ENCODE peak calls at places on chromosomes 1 and 21, in four cellular contexts. S is left lung, O is Karpas-422, L is psoas muscle. I is an unnamed sample.

GRCh38 chr1:24384251-24385090 is 29.1 kb downstream of the STPG1 start:
- DNase-seq in S (no peak), O (no peak), L (no peak), I (no peak)

GRCh38 chr1:60245371-60245770 is 171.8 kb upstream of the C1orf87 start:
- DNase-seq in O (no peak), S (no peak), L (no peak), I (no peak)

GRCh38 chr1:97145321-97145956 is 423.9 kb downstream of the PTBP2 start:
- DNase-seq in S (no peak), O (no peak), L (no peak), I (no peak)

GRCh38 chr1:94110021-94110761 is 10.8 kb downstream of the ABCA4 start:
- DNase-seq in O (no peak), L (no peak), S (no peak), I (no peak)

GRCh38 chr1:96309783-96310182 is 411.8 kb upstream of the PTBP2 start:
- DNase-seq in L (no peak), O (no peak), S (no peak), I (no peak)

GRCh38 chr1:236451796-236452373 is 57.8 kb downstream of the EDARADD start:
- DNase-seq in L (no peak), S (no peak), O (peak), I (no peak)

GRCh38 chr1:212860713-212861581 is 2.9 kb downstream of the FLVCR1 start:
- DNase-seq in S (no peak), L (no peak), O (no peak), I (no peak)

GRCh38 chr1:85940621-85941306 is 215.8 kb downstream of the COL24A1 start:
- DNase-seq in S (no peak), O (no peak), L (no peak), I (no peak)

GRCh38 chr1:98709906-98710305 is 48.4 kb downstream of the SNX7 start:
- DNase-seq in S (no peak), O (no peak), L (no peak), I (no peak)

GRCh38 chr1:204095248-204095640 is 22.3 kb downstream of the SOX13 start:
- DNase-seq in O (no peak), L (no peak), S (no peak), I (no peak)

GRCh38 chr1:217343907-217344306 is 287.0 kb downstream of the GPATCH2 start:
- DNase-seq in S (no peak), O (no peak), L (no peak), I (no peak)

GRCh38 chr21:45364464-45365185 is 40.3 kb upstream of the COL18A1 start:
- DNase-seq in L (peak), O (no peak), S (no peak), I (no peak)

GRCh38 chr1:153260473-153260979 is 1.0 kb downstream of the LORICRIN start:
- DNase-seq in O (no peak), L (no peak), S (no peak), I (no peak)

GRCh38 chr1:79190074-79190473 is 183.5 kb upstream of the ADGRL4 start:
- DNase-seq in L (no peak), S (no peak), O (no peak), I (no peak)

GRCh38 chr1:117621316-117621715 is 15.5 kb downstream of the TENT5C start:
- DNase-seq in S (no peak), O (no peak), L (no peak), I (peak)

GRCh38 chr1:81512242-81512641 is 288.5 kb upstream of the ADGRL2 start:
- DNase-seq in L (no peak), O (no peak), S (no peak), I (no peak)

GRCh38 chr1:206859082-206859491 is 6.3 kb upstream of the IL20 start:
- DNase-seq in S (no peak), O (no peak), L (no peak), I (no peak)

GRCh38 chr1:23283660-23284602 is 60.2 kb downstream of the HNRNPR start:
- DNase-seq in S (no peak), O (no peak), L (no peak), I (no peak)

GRCh38 chr1:226778657-226779058 is 39.6 kb upstream of the ITPKB start:
- DNase-seq in S (no peak), O (no peak), L (no peak), I (no peak)

GRCh38 chr1:206560021-206560716 is 52.1 kb downstream of the EIF2D start:
- DNase-seq in L (no peak), S (no peak), O (no peak), I (no peak)

GRCh38 chr1:33140153-33141149 is 41.4 kb downstream of the TRIM62 start:
- DNase-seq in O (no peak), L (no peak), S (no peak), I (no peak)

GRCh38 chr1:13661539-13661938 is 38.4 kb upstream of the PRDM2 start:
- DNase-seq in S (no peak), L (no peak), O (no peak), I (no peak)

GRCh38 chr1:100100202-100100601 is 32.5 kb downstream of the SASS6 start:
- DNase-seq in O (no peak), S (no peak), L (no peak), I (no peak)

GRCh38 chr1:98086796-98087195 is 166.0 kb upstream of the DPYD start:
- DNase-seq in S (no peak), L (no peak), O (no peak), I (no peak)

GRCh38 chr1:4395158-4395557 is 259.3 kb upstream of the AJAP1 start:
- DNase-seq in S (no peak), L (no peak), O (no peak), I (no peak)

GRCh38 chr1:153349363-153350340 is 1.0 kb upstream of the PGLYRP4 start:
- DNase-seq in O (peak), L (no peak), S (no peak), I (no peak)

GRCh38 chr1:19809044-19809750 is 5.9 kb downstream of the RNF186 start:
- DNase-seq in L (no peak), S (no peak), O (no peak), I (peak)

GRCh38 chr1:25170439-25170838 is 61.9 kb downstream of the SYF2 start:
- DNase-seq in L (no peak), O (no peak), S (no peak), I (no peak)

DNA sequence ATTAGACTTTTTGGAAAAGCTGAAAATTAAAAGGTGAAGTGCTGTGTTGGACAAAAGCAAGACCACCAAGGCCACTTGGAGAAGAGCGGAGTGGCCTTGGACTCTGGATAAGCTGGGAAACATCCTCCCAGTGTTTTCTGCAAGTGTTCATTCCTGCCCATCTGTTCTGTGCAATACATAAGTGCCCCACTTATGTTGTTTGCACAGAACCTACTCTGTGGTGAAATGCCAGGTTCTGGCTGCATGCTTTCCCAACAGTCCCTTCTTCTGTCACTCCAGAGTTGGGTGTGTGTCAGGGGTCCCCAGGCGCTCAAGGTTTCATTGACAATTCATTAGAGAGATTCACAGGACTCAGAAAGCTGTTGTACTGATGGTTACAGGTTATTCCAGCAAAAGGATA is 30.3 kb downstream of the NHLH2 start:
- DNase-seq in L (no peak), O (no peak), S (no peak), I (no peak)
- H3K27ac ChIP-seq in L (no peak), O (no peak), S (no peak), I (no peak)

DNA sequence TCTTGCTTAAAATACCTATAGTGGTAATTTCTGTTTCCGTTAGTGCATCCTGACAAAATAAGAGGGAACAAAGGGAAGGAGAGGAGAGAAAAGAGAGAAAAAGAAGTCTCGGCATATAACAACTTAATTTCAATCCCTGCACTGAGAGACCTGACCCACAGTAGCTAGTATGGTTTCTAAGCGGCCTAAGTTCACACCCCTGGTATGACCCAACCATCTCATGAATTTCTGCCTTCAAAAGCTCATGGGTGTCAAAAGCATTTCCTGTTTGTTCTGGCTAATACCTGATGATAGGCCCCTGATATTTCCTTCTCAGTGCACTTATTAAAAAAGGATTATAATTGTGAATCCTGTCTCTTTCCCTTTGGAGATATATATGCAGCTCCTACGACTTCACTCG is 32.1 kb upstream of the RGS1 start:
- DNase-seq in O (no peak), L (no peak), S (no peak), I (no peak)
- H3K27ac ChIP-seq in O (no peak), L (no peak), S (no peak), I (no peak)

DNA sequence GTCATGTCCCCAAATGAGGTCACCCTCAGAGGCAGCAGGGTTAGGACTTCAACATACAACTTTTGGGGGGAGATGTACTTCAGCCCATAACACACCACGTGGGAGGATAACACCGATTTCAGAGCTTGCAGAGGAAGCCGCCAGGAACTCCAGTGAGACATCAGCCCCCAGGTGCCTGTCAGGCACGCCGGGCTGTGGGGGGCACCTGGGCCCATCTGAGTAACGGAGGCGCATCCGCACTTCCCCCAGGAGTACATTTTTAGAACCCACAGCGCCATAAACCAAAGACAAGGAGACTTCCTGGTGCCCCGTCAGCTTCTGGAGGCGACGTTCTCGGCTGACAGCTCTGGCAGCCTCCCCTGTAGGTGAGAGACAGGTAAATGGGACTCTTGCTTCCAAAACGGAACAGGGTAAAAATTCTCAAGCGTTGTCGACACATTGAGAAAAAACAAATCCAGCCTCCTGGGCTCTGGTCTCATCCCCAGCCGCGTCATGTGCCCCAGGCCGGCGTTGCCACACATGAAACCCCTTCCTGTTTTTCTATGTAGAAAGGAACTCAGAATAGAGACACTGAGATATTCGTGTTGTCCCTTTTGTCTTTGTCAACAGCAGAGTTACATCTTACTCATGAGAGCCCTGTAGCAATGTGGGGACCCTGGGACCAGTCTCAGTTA is 93.3 kb downstream of the PDE9A start:
- DNase-seq in O (no peak), S (peak), L (no peak), I (no peak)
- H3K27ac ChIP-seq in O (no peak), S (peak), L (no peak), I (peak)

GRCh38 chr1:1206376-1207253 is at the start of gene TNFRSF18:
- DNase-seq in L (peak), S (no peak), O (peak), I (peak)
- H3K27ac ChIP-seq in L (no peak), S (no peak), O (no peak), I (no peak)

GRCh38 chr21:41459884-41460534 is 34.0 kb downstream of the MX1 start:
- DNase-seq in S (no peak), L (no peak), O (no peak), I (peak)

GRCh38 chr21:41453761-41454160 is 27.7 kb downstream of the MX1 start:
- DNase-seq in L (no peak), O (no peak), S (no peak), I (no peak)

GRCh38 chr21:41458559-41458958 is 32.5 kb downstream of the MX1 start:
- DNase-seq in O (no peak), S (no peak), L (no peak), I (no peak)

GRCh38 chr21:41460578-41461527 is 34.8 kb downstream of the MX1 start:
- DNase-seq in L (peak), S (peak), O (peak), I (peak)

DNA sequence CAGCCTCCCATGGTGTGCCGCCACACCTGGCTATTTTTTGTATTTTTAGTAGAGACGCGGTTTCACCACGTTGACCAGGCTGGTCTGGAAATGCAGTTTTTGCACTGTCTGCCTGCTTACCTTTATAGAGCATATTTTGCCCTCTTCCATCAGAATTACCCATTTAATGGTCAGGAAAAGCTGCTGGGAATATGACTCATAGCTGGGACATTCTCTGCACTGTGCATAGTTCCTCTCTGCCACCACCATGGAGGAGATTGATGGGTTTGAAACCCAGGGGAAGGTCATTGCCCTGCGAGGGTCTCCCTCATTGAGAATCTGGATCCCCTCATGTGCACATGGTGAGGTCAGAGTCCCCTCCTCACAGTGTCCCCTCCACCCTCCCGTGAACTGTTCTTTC is 32.1 kb downstream of the MX1 start:
- DNase-seq in O (no peak), L (no peak), S (no peak), I (no peak)
- H3K27ac ChIP-seq in O (no peak), L (no peak), S (no peak), I (no peak)

DNA sequence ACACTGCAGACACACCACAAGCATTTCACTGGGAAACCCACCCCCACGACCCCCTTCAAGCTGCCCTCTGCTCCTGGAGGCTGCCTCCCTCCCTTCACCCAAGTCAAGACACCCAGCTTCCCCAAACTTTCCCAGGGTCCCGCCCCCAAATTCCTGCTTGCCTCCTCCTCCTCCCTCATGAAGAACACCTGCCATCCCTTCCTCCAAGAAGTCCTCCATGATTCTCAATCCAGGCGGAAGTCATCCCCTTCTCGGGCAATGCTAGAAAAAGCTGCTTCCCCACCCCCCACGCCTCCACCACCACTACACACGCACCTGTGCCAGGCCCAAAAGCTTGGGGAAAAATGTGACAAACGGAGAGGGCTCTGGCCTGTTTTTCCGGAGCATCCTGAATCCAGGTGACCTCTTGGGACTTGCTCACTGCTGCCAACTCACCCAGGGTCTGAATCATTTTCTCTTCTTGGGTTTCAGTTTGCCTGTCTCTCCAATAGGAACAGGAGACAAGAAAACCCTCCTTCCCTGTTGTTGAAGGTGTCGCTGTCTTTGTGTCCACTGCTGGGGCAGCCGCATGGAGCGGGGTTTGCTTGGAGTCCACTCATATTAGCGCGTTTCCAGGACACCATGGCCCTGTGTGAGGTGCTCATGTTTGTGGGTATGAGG is 101.0 kb upstream of the CASZ1 start:
- DNase-seq in O (no peak), S (no peak), L (peak), I (no peak)
- H3K27ac ChIP-seq in O (no peak), S (no peak), L (no peak), I (no peak)

DNA sequence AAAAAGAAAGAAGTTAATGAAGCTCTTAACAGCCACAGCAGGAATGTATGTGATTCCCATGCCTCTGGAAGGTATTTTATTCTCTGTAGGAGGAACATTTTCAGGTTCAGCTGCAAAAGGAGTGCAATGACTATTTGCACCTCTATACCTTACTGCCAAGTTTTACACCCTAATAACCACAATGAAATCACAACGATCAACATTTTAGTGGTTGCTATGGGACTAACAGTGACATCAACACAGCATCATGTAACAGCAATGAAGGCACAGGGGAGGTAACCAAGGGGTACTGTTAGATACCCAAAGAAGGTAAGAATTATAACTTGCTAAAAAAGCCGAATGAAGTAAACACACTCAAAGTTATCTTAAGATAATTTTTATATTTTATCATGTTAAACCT is 116.3 kb upstream of the HP1BP3 start:
- DNase-seq in O (no peak), S (no peak), L (no peak), I (no peak)
- H3K27ac ChIP-seq in O (no peak), S (no peak), L (no peak), I (no peak)